ENCODE peak calls at places on chromosomes 12 and 14, in five cellular contexts. B, F, A, M and C are unnamed samples.
A peak's percentile ranks its signal among the peaks of the same experiment; 100 is the strongest.

GRCh38 chr12:63802012-63802608 is 22.4 kb downstream of the RXYLT1 start:
- DNase-seq in B (peak; percentile 53), F (no peak), A (peak; percentile 49), M (no peak), C (no peak)

GRCh38 chr12:103503546-103504480 is 8.0 kb upstream of the C12orf42 start:
- DNase-seq in B (peak; percentile 34), F (peak; percentile 61), A (peak; percentile 54), M (peak; percentile 37), C (no peak)

GRCh38 chr14:35631071-35631805 is 97.3 kb downstream of the INSM2 start:
- DNase-seq in B (no peak), F (no peak), A (no peak), M (no peak), C (no peak)

GRCh38 chr12:91074068-91074819 is 16.4 kb upstream of the KERA start:
- DNase-seq in B (no peak), F (no peak), A (no peak), M (no peak), C (no peak)

GRCh38 chr12:16531623-16532022 is 74.3 kb downstream of the LMO3 start:
- DNase-seq in B (no peak), F (peak; percentile 36), A (peak; percentile 4), M (peak; percentile 8), C (no peak)

GRCh38 chr12:507261-507853 is 47.6 kb downstream of the B4GALNT3 start:
- DNase-seq in B (no peak), F (peak; percentile 37), A (no peak), M (peak; percentile 52), C (no peak)

GRCh38 chr12:59115526-59115925 is 195.2 kb upstream of the LRIG3 start:
- DNase-seq in B (no peak), F (no peak), A (no peak), M (no peak), C (no peak)

GRCh38 chr12:39930066-39930465 is 175.8 kb downstream of the SLC2A13 start:
- DNase-seq in B (no peak), F (no peak), A (no peak), M (no peak), C (no peak)

GRCh38 chr12:72547593-72547992 is 275.4 kb downstream of the TRHDE start:
- DNase-seq in B (no peak), F (no peak), A (no peak), M (no peak), C (no peak)

GRCh38 chr14:36516719-36517241 is 3.3 kb downstream of the NKX2-1 start:
- DNase-seq in B (no peak), F (no peak), A (peak; percentile 3), M (no peak), C (no peak)

GRCh38 chr12:57881035-57881973 is 34.8 kb upstream of the CTDSP2 start:
- DNase-seq in B (no peak), F (no peak), A (no peak), M (peak; percentile 66), C (no peak)

GRCh38 chr12:32896438-32897275 is at the start of gene PKP2:
- DNase-seq in B (peak; percentile 49), F (peak; percentile 91), A (peak; percentile 96), M (peak; percentile 92), C (peak; percentile 74)

DNA sequence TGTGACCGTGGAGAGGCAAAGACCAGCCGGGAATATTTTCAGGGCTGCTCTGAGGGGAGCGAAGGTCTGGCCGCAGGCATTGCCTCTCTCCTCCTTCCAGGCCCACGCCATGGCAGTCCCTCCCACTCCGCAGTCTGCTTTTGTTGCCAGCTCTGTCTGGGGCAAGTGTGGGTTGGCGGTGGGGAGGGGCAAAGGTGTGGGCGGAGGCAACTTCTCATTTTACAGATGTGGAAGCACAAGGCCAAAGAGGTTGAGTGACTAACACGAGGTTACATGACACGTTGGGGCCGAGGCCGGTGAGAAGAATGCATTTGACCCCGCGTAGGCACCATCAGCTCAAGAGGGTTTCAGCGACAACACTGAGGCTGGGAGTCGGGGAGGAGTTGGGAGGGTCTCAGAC is 6.1 kb upstream of the FAIM2 start:
- DNase-seq in B (no peak), F (peak; percentile 77), A (no peak), M (no peak), C (no peak)
- TF ChIP-seq EP300 in B (no peak), F (no peak), A (no peak), M (no peak), C (no peak)

GRCh38 chr12:31321565-31322228 is 4.3 kb downstream of the SINHCAF start:
- DNase-seq in B (no peak), F (no peak), A (no peak), M (no peak), C (no peak)
- H3K4me1 ChIP-seq in B (peaks cover 59% of the 10 kb centered on the region), F (peaks cover 69% of the 10 kb centered on the region), A (peaks cover 38% of the 10 kb centered on the region), M (peaks cover 35% of the 10 kb centered on the region), C (peaks cover 6% of the 10 kb centered on the region)

GRCh38 chr14:104827173-104828055 is 26.5 kb downstream of the ZBTB42 start:
- DNase-seq in B (peak; percentile 76), F (peak; percentile 43), A (peak; percentile 85), M (peak; percentile 62), C (no peak)
- H3K4me3 ChIP-seq in B (peak overlapping the region; percentile 45), F (peak overlapping the region; percentile 67), A (peak overlapping the region; percentile 60), M (peak overlapping the region; percentile 44), C (peak overlapping the region; percentile 60)

DNA sequence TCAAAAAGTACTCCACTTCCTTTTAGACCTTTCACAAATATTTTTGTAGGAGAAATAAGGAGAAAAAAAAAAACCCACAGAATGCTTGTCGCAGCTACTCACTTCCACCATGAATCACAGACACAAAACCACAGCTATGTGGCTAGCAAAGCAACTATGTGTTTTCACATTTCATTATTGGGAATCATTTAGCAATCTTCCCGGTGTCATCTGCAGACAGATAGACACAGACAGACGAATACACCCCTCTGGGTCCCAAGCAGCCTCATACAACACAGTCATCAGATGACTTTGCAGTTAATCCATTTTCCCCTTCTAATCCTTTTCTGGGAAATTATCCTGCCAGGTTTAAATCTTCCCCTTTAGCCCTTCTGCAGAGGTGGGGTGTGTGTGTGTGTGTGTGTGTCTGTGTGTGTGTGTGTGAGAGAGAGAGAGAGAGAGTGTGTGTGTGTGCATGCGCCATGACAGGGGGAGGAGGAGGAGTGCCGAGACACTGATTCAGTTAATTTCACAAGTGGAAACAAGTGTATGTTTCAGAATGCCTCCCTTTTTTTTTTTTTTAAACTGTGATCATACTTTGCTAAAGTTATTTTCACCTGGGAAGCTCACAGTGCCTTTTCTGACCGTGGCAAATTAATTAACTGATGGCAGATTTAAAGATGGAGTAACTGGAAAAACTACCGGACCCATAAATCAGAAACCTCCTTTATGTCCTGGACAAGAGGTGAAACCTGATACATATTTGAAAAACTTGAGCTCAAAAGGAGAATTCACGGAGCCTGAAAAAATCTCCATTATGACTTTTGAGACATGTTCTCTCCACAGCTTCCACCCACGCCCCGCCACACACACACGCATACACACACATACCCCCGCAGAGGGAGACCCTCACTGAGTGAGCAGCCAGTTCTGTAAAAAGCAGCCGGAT is 39.9 kb downstream of the LTBP2 start:
- DNase-seq in B (peak; percentile 91), F (no peak), A (no peak), M (peak; percentile 21), C (no peak)
- TF ChIP-seq EP300 in B (peak; percentile 83), F (no peak), A (peak; percentile 33), M (no peak), C (no peak)

GRCh38 chr12:128820253-128820652 is 3.5 kb downstream of the SLC15A4 start:
- DNase-seq in B (no peak), F (no peak), A (no peak), M (no peak), C (no peak)
- H3K4me1 ChIP-seq in B (peaks cover 22% of the 10 kb centered on the region), F (peaks cover 89% of the 10 kb centered on the region), A (peaks cover 9% of the 10 kb centered on the region), M (peaks cover 22% of the 10 kb centered on the region), C (peaks cover 11% of the 10 kb centered on the region)

GRCh38 chr12:118120579-118121363 is 15.2 kb upstream of the PEBP1 start:
- DNase-seq in B (peak; percentile 69), F (peak; percentile 84), A (peak; percentile 86), M (peak; percentile 85), C (peak; percentile 83)
- H3K4me3 ChIP-seq in B (no peak overlapping the region), F (no peak overlapping the region), A (no peak overlapping the region), M (no peak overlapping the region), C (no peak overlapping the region)

DNA sequence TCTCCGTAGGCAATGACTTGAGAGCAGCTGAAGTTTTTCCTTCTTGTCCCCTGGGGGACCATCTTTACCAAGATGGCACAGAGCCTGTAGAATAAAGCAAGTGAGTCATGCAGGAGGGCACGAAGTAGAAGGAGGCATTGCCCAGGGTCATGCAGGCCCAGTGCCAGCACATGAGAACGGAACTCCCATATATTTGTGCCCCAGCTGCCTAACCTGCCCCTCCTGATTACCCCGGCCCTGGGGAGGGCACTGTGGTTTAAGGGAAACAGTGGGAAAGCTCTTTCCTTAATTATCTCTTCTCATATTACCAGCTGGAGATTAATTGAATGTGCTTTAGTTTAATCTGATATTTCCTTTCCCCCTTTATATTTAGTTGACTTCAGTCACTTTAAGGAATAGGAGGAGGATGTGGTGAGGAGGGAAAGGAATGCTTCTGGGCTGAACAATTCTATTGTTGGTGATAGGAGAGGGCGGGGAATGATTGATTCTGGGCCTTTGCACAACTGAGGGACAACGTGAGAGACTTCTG is 51.9 kb downstream of the RASSF8 start:
- DNase-seq in B (no peak), F (no peak), A (no peak), M (no peak), C (no peak)
- TF ChIP-seq EP300 in B (no peak), F (no peak), A (no peak), M (no peak), C (no peak)

GRCh38 chr14:22819191-22819988 is 4.2 kb upstream of the SLC7A7 start:
- DNase-seq in B (peak; percentile 35), F (peak; percentile 57), A (no peak), M (peak; percentile 64), C (no peak)
- H3K4me1 ChIP-seq in B (peaks cover 88% of the 10 kb centered on the region), F (peaks cover 97% of the 10 kb centered on the region), A (peaks cover 10% of the 10 kb centered on the region), M (peaks cover 25% of the 10 kb centered on the region), C (peaks cover 4% of the 10 kb centered on the region)

GRCh38 chr12:22117551-22117950 is 71.5 kb downstream of the CMAS start:
- DNase-seq in B (no peak), F (no peak), A (no peak), M (no peak), C (no peak)
- H3K4me3 ChIP-seq in B (no peak overlapping the region), F (no peak overlapping the region), A (no peak overlapping the region), M (no peak overlapping the region), C (no peak overlapping the region)

GRCh38 chr12:12024958-12025682 is 45.6 kb upstream of the BCL2L14 start:
- DNase-seq in B (no peak), F (peak; percentile 71), A (no peak), M (peak; percentile 74), C (no peak)
- TF ChIP-seq EP300 in B (no peak), F (no peak), A (no peak), M (no peak), C (no peak)